ENCODE peak calls at places on chromosomes 13 and 19, in six cellular contexts. H, F, C, W, L and R are unnamed samples.

GRCh38 chr13:31742102-31742695 is 2.9 kb downstream of the RXFP2 start:
- DNase-seq in H (peak), F (peak), C (peak), W (peak), L (peak), R (no peak)

GRCh38 chr13:98586400-98587144 is 9.7 kb upstream of the STK24 start:
- DNase-seq in H (no peak), F (no peak), C (no peak), W (no peak), L (no peak), R (no peak)

GRCh38 chr13:111961793-111962192 is 105.2 kb upstream of the SOX1 start:
- DNase-seq in H (no peak), F (no peak), C (no peak), W (no peak), L (no peak), R (no peak)

GRCh38 chr19:41879670-41880328 is 2.7 kb downstream of the CD79A start:
- DNase-seq in H (no peak), F (no peak), C (no peak), W (no peak), L (no peak), R (no peak)

GRCh38 chr13:46022476-46022875 is 30.1 kb downstream of the ZC3H13 start:
- DNase-seq in H (no peak), F (no peak), C (no peak), W (no peak), L (no peak), R (no peak)

GRCh38 chr19:55226273-55226672 is 2.3 kb downstream of the TMEM86B start:
- DNase-seq in H (no peak), F (no peak), C (no peak), W (no peak), L (no peak), R (no peak)

GRCh38 chr13:51636349-51636890 is 52.2 kb downstream of the WDFY2 start:
- DNase-seq in H (no peak), F (no peak), C (no peak), W (no peak), L (peak), R (no peak)

GRCh38 chr19:16977306-16977705 is 49.3 kb downstream of the CPAMD8 start:
- DNase-seq in H (no peak), F (no peak), C (no peak), W (no peak), L (no peak), R (no peak)

GRCh38 chr19:21626091-21626490 is 120.7 kb downstream of the ZNF429 start:
- DNase-seq in H (no peak), F (no peak), C (no peak), W (no peak), L (no peak), R (no peak)

GRCh38 chr19:9309974-9310446 is 372 bp upstream of the ZNF699 start:
- DNase-seq in H (peak), F (no peak), C (peak), W (peak), L (peak), R (peak)

DNA sequence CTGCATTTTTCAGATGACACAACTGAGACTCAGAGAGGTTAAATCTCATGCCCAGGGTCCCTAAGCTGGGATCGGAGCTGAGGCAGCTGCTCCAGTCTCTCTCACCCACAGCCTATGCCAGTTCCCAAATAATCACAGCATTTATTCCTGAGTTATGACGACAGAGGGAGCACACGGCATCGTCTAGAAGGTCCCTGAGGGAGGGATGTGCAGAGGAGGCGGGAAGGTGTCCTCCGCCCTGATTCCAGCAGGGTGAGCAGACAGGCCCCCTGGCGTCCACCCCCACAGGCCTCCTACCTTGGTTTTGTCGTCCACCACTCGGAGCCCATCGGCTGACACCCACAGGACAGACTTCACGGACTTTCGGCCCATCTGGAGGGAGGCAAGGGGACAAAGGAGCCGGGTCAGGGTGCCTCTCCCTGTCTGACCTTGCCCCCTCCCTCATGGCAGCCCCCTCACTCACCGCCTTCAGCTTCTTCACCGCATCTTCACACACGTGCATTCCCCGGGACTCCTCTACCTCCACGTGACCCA is 8.0 kb downstream of the NUMBL start:
- DNase-seq in H (no peak), F (no peak), C (no peak), W (no peak), L (no peak), R (no peak)
- TF ChIP-seq POLR2A in H (no peak), F (no peak), C (no peak), W (no peak), L (no peak), R (no peak)

GRCh38 chr19:2634228-2634951 is 68.1 kb downstream of the GNG7 start:
- DNase-seq in H (no peak), F (no peak), C (peak), W (no peak), L (peak), R (no peak)
- TF ChIP-seq POLR2A in H (no peak), F (no peak), C (no peak), W (no peak), L (no peak), R (no peak)

DNA sequence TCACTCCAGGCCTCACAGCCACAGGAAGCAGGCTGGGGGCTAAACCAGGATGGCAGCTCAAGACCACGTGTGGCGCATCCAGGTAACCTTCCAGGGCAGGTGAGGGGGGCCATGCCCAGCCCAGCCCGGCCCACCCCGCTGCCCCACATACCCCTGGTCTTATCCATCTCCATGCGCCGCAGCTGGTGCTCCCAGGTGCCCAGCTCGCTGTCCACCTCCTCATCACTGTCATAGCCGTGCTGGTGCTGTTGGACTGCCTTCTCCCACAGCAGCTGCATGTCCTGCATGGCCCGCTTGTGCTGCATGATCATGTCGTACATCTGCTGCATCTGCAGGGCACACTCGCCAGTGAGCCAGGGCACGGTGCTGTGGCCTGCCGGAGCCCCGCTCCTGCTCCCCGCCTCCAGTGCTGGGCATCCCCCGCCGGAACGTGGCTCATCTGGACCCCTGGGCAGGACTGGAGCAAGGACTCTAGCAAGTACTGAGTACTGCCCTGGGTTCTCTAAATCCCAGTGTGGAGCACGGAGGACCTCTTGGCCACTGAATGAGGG is 6.0 kb upstream of the TM6SF2 start:
- DNase-seq in H (no peak), F (no peak), C (no peak), W (no peak), L (no peak), R (no peak)
- TF ChIP-seq POLR2A in H (no peak), F (no peak), C (no peak), W (no peak), L (no peak), R (no peak)

GRCh38 chr19:29239220-29239776 is 26.3 kb upstream of the UQCRFS1 start:
- DNase-seq in H (no peak), F (no peak), C (no peak), W (no peak), L (no peak), R (no peak)
- TF ChIP-seq POLR2A in H (no peak), F (no peak), C (no peak), W (no peak), L (no peak), R (no peak)

GRCh38 chr19:54186934-54187381 is 2.4 kb downstream of the MBOAT7 start:
- DNase-seq in H (no peak), F (no peak), C (no peak), W (peak), L (peak), R (no peak)
- TF ChIP-seq POLR2A in H (no peak), F (no peak), C (no peak), W (peak), L (no peak), R (no peak)

GRCh38 chr19:3153286-3154230 is 17.7 kb downstream of the GNA15 start:
- DNase-seq in H (no peak), F (no peak), C (no peak), W (no peak), L (no peak), R (no peak)
- TF ChIP-seq POLR2A in H (no peak), F (no peak), C (no peak), W (no peak), L (no peak), R (no peak)